ENCODE peak calls at places on chromosomes 1 and 21, in ten cellular contexts. C is HepG2, I is tibial nerve, U is OCI-LY7, D is epithelial cell of esophagus, O is thyroid gland, R is ovary, J is psoas muscle, N is cardiac fibroblast, E is hepatocyte. A is an unnamed sample.

GRCh38 chr21:25639167-25639921 is at the start of gene JAM2:
- DNase-seq in C (no peak), I (peak; percentile 22), U (peak; percentile 56), D (no peak), O (peak; percentile 20), R (peak; percentile 72), J (peak; percentile 47), N (peak; percentile 12), E (peak; percentile 52), A (no peak)

GRCh38 chr1:166627583-166627982 is 211.7 kb upstream of the POGK start:
- DNase-seq in C (no peak), I (no peak), U (no peak), D (peak; percentile 2), O (no peak), R (no peak), J (no peak), N (no peak), E (no peak), A (no peak)

GRCh38 chr21:42624936-42625335 is 28.5 kb upstream of the PDE9A start:
- DNase-seq in C (no peak), I (no peak), U (no peak), D (no peak), O (no peak), R (no peak), J (no peak), N (no peak), E (no peak), A (no peak)

GRCh38 chr1:230283678-230284077 is 142.5 kb downstream of the PGBD5 start:
- DNase-seq in C (no peak), I (no peak), U (no peak), D (no peak), O (no peak), R (no peak), J (no peak), N (no peak), E (no peak), A (no peak)

GRCh38 chr1:111515291-111516007 is 12.0 kb upstream of the ADORA3 start:
- DNase-seq in C (no peak), I (no peak), U (no peak), D (peak; percentile 47), O (peak; percentile 46), R (peak; percentile 69), J (peak; percentile 76), N (peak; percentile 51), E (no peak), A (no peak)

GRCh38 chr1:228555074-228555989 is 68.2 kb downstream of the RNF187 start:
- DNase-seq in C (peak; percentile 44), I (no peak), U (peak; percentile 11), D (no peak), O (no peak), R (peak; percentile 43), J (no peak), N (peak; percentile 39), E (no peak), A (no peak)

GRCh38 chr1:8025061-8025670 is 943 bp downstream of the ERRFI1 start:
- DNase-seq in C (no peak), I (no peak), U (no peak), D (peak; percentile 75), O (peak; percentile 9), R (no peak), J (no peak), N (no peak), E (no peak), A (no peak)

GRCh38 chr1:41053324-41053723 is 31.8 kb upstream of the SLFNL1 start:
- DNase-seq in C (no peak), I (no peak), U (peak; percentile 27), D (no peak), O (no peak), R (no peak), J (no peak), N (no peak), E (no peak), A (no peak)

GRCh38 chr1:42939216-42939615 is 19.5 kb downstream of the SLC2A1 start:
- DNase-seq in C (peak; percentile 88), I (no peak), U (no peak), D (no peak), O (peak; percentile 87), R (no peak), J (no peak), N (no peak), E (peak; percentile 73), A (no peak)

GRCh38 chr1:22143586-22144033 is 713 bp upstream of the WNT4 start:
- DNase-seq in C (no peak), I (no peak), U (no peak), D (no peak), O (peak; percentile 24), R (peak; percentile 43), J (no peak), N (no peak), E (no peak), A (no peak)
- H3K4me3 ChIP-seq in C (no peak overlapping the region), I (no peak overlapping the region), U (no peak overlapping the region), D (peak overlapping the region; percentile 37), O (no peak overlapping the region), R (peak overlapping the region; percentile 29), J (peak overlapping the region; percentile 67), N (no peak overlapping the region), E (peak overlapping the region; percentile 36), A (peak overlapping the region; percentile 29)

DNA sequence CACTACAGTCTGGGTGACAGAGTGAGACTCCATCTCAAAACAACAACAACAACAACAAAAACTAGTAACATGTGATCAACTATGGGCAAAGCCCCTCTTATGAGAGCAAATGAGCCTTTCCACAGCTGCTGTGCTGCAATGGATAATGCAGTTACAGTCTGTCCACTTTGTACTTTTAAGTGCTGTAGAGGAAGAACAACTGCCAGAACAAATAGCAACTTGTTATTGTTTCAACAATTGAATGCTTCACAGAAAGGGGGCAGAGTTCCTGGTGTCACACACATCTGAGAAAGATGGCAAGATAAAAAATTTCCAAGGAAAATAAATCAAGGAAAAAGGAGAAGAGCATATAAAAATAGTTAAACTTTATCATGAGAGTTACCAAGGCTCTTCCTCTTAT is 243.6 kb upstream of the DMRTA2 start:
- DNase-seq in C (no peak), I (no peak), U (no peak), D (no peak), O (no peak), R (no peak), J (no peak), N (no peak), E (no peak), A (no peak)
- TF ChIP-seq CTCF in C (no peak), I (no peak), U (peak; percentile 8), D (no peak), O (no peak), R (no peak), J (no peak), N (no peak), E (no peak), A (no peak)

GRCh38 chr1:149846042-149846441 is 53.3 kb upstream of the BOLA1 start:
- DNase-seq in C (no peak), I (no peak), U (peak; percentile 49), D (no peak), O (no peak), R (no peak), J (no peak), N (no peak), E (no peak), A (no peak)

GRCh38 chr1:149846600-149847466 is 52.5 kb upstream of the BOLA1 start:
- DNase-seq in C (no peak), I (no peak), U (peak; percentile 16), D (no peak), O (no peak), R (no peak), J (no peak), N (no peak), E (no peak), A (no peak)

GRCh38 chr1:149844096-149844495 is 55.3 kb upstream of the BOLA1 start:
- DNase-seq in C (peak; percentile 43), I (no peak), U (peak; percentile 70), D (peak; percentile 82), O (no peak), R (no peak), J (no peak), N (no peak), E (peak; percentile 20), A (no peak)

GRCh38 chr1:149844650-149845255 is 54.6 kb upstream of the BOLA1 start:
- DNase-seq in C (no peak), I (no peak), U (peak; percentile 34), D (no peak), O (no peak), R (no peak), J (no peak), N (no peak), E (no peak), A (no peak)

DNA sequence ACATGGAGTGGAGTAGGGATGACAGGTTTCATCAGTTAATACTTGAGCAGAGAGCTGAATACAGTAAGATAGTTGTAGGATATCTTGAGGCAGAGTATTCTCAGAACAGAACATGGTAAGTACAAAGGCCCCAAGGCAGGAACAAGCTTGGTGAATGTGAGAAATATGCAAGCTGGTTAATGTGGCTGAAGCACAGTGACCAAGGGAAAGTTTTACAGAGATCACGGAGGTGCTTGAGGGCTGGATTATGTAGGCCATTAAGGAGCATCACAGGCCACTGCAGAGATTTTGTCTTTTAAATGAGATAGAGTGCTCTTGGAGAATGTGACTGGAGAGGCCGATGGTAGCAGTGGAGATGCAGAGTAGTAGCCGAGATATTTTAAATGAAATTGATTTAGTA is 54.0 kb upstream of the BOLA1 start:
- DNase-seq in C (no peak), I (no peak), U (peak; percentile 62), D (no peak), O (no peak), R (no peak), J (no peak), N (no peak), E (no peak), A (no peak)
- H3K4me3 ChIP-seq in C (no peak overlapping the region), I (no peak overlapping the region), U (peak overlapping the region; percentile 96), D (no peak overlapping the region), O (no peak overlapping the region), R (no peak overlapping the region), J (peak overlapping the region; percentile 71), N (no peak overlapping the region), E (no peak overlapping the region), A (no peak overlapping the region)

DNA sequence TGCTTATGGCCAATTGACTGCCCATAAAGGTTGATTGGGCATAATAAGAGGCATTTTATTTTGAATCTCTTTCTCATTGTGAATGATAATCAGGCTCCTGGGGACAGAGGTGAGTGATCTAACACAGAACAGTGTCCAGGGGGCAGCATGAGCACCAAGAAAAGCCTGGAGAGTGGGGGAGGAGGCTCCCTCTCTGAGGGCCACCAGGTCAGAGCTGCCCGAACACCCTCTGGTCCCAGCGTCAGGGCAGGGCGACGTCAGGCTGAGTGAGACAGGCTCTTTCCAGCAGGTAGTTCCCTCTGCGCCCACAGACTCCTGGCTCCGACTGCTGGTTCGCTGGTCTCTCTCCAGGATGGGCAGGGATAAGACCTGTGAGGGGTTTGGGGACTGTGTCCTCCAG is 250.2 kb upstream of the C1orf174 start:
- DNase-seq in C (peak; percentile 9), I (no peak), U (no peak), D (no peak), O (no peak), R (no peak), J (no peak), N (no peak), E (no peak), A (no peak)
- TF ChIP-seq CTCF in C (peak; percentile 37), I (no peak), U (no peak), D (no peak), O (no peak), R (no peak), J (no peak), N (no peak), E (no peak), A (no peak)

A was measured in AG04449.